ENCODE peak calls at places on chromosomes 11 and 22, in four cellular contexts. One of them, this sample, is unnamed.

GRCh38 chr22:46089426-46090041 is 60.8 kb upstream of the PPARA start:
- DNase-seq in adrenal gland: no peak
- DNase-seq in aorta: peak; percentile 72
- DNase-seq in naive thymus-derived CD4-positive, alpha-beta T cell: no peak
- DNase-seq in this sample: no peak

GRCh38 chr11:120384476-120384875 is 48.3 kb downstream of the ARHGEF12 start:
- DNase-seq in aorta: no peak
- DNase-seq in naive thymus-derived CD4-positive, alpha-beta T cell: no peak
- DNase-seq in adrenal gland: no peak
- DNase-seq in this sample: no peak

GRCh38 chr11:87879118-87879517 is 296.1 kb downstream of the RAB38 start:
- DNase-seq in adrenal gland: no peak
- DNase-seq in naive thymus-derived CD4-positive, alpha-beta T cell: no peak
- DNase-seq in aorta: no peak
- DNase-seq in this sample: no peak

GRCh38 chr11:61967924-61968757 is 707 bp upstream of the FTH1 start:
- DNase-seq in adrenal gland: no peak
- DNase-seq in naive thymus-derived CD4-positive, alpha-beta T cell: no peak
- DNase-seq in aorta: peak; percentile 88
- DNase-seq in this sample: no peak

GRCh38 chr22:42792453-42792908 is 64.6 kb downstream of the ARFGAP3 start:
- DNase-seq in naive thymus-derived CD4-positive, alpha-beta T cell: no peak
- DNase-seq in adrenal gland: no peak
- DNase-seq in aorta: peak; percentile 54
- DNase-seq in this sample: no peak

GRCh38 chr11:37353192-37353591 is 755.2 kb upstream of the RAG2 start:
- DNase-seq in naive thymus-derived CD4-positive, alpha-beta T cell: no peak
- DNase-seq in adrenal gland: no peak
- DNase-seq in aorta: no peak
- DNase-seq in this sample: no peak

GRCh38 chr22:46019351-46019750 is 42.4 kb upstream of the WNT7B start:
- DNase-seq in naive thymus-derived CD4-positive, alpha-beta T cell: no peak
- DNase-seq in adrenal gland: no peak
- DNase-seq in aorta: peak; percentile 16
- DNase-seq in this sample: no peak

GRCh38 chr22:20582171-20582511 is 74.7 kb downstream of the MED15 start:
- DNase-seq in adrenal gland: no peak
- DNase-seq in naive thymus-derived CD4-positive, alpha-beta T cell: no peak
- DNase-seq in aorta: no peak
- DNase-seq in this sample: no peak

GRCh38 chr11:27395556-27396258 is 32.7 kb upstream of the CCDC34 start:
- DNase-seq in naive thymus-derived CD4-positive, alpha-beta T cell: no peak
- DNase-seq in aorta: no peak
- DNase-seq in adrenal gland: no peak
- DNase-seq in this sample: no peak

GRCh38 chr22:41327124-41327523 is 25.8 kb downstream of the ZC3H7B start:
- DNase-seq in aorta: no peak
- DNase-seq in naive thymus-derived CD4-positive, alpha-beta T cell: no peak
- DNase-seq in adrenal gland: no peak
- DNase-seq in this sample: no peak

GRCh38 chr22:28497188-28497587 is 182.5 kb downstream of the TTC28 start:
- DNase-seq in naive thymus-derived CD4-positive, alpha-beta T cell: no peak
- DNase-seq in aorta: no peak
- DNase-seq in adrenal gland: no peak
- DNase-seq in this sample: no peak

GRCh38 chr11:73306069-73306468 is 2.0 kb upstream of the ARHGEF17 start:
- DNase-seq in naive thymus-derived CD4-positive, alpha-beta T cell: no peak
- DNase-seq in aorta: no peak
- DNase-seq in adrenal gland: no peak
- DNase-seq in this sample: no peak

GRCh38 chr11:70768346-70769095 is 370.2 kb downstream of the CTTN start:
- DNase-seq in aorta: peak; percentile 47
- DNase-seq in naive thymus-derived CD4-positive, alpha-beta T cell: no peak
- DNase-seq in adrenal gland: no peak
- DNase-seq in this sample: no peak

GRCh38 chr22:34333285-34333684 is 413.0 kb upstream of the LARGE1 start:
- DNase-seq in adrenal gland: no peak
- DNase-seq in aorta: no peak
- DNase-seq in naive thymus-derived CD4-positive, alpha-beta T cell: no peak
- DNase-seq in this sample: no peak
- H3K4me1 ChIP-seq in adrenal gland: no peaks in the 10 kb centered on the region
- H3K4me1 ChIP-seq in aorta: no peaks in the 10 kb centered on the region
- H3K4me1 ChIP-seq in naive thymus-derived CD4-positive, alpha-beta T cell: no peaks in the 10 kb centered on the region
- H3K4me1 ChIP-seq in this sample: no peaks in the 10 kb centered on the region

GRCh38 chr11:57321996-57322880 is 2.5 kb downstream of the TNKS1BP1 start:
- DNase-seq in adrenal gland: peak; percentile 91
- DNase-seq in naive thymus-derived CD4-positive, alpha-beta T cell: no peak
- DNase-seq in aorta: peak; percentile 95
- DNase-seq in this sample: no peak

GRCh38 chr11:57324154-57324885 is 432 bp downstream of the TNKS1BP1 start:
- DNase-seq in aorta: peak; percentile 82
- DNase-seq in adrenal gland: peak; percentile 62
- DNase-seq in naive thymus-derived CD4-positive, alpha-beta T cell: peak; percentile 24
- DNase-seq in this sample: no peak

GRCh38 chr11:57323503-57324153 is 1.1 kb downstream of the TNKS1BP1 start:
- DNase-seq in naive thymus-derived CD4-positive, alpha-beta T cell: no peak
- DNase-seq in aorta: no peak
- DNase-seq in adrenal gland: no peak
- DNase-seq in this sample: no peak

GRCh38 chr11:57321388-57321995 is 3.3 kb downstream of the TNKS1BP1 start:
- DNase-seq in aorta: no peak
- DNase-seq in adrenal gland: no peak
- DNase-seq in naive thymus-derived CD4-positive, alpha-beta T cell: no peak
- DNase-seq in this sample: no peak

DNA sequence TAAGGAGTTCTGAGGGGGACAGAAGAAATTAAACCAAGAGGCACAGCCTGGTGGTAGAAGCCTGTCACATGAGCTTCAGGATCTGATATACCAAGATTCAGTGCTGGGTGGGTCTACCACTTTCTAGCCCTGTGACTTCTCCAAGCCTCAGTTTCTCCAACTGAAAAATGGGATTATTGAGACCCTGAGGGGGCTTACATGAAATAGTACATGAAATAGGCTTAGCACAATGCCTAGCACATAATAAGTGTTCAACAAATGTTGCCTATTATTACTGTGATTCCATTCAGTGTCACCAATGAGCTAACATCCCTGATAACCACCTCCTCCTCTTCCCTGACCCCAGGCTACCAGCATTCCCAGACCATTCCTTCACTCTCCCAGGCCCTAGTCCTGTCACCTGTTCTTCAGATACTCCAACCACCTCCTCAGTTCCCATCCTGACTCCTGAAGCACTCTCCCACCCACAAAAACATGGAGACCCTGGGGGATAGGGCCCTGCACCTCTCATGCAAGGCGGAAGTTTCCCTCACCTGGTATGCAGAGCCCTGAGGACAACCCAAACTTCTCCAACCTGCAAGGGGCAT is 1.8 kb downstream of the TNKS1BP1 start:
- DNase-seq in adrenal gland: no peak
- DNase-seq in aorta: no peak
- DNase-seq in naive thymus-derived CD4-positive, alpha-beta T cell: no peak
- DNase-seq in this sample: no peak
- H3K4me1 ChIP-seq in adrenal gland: peaks cover 68% of the 10 kb centered on the region
- H3K4me1 ChIP-seq in aorta: no peaks in the 10 kb centered on the region
- H3K4me1 ChIP-seq in naive thymus-derived CD4-positive, alpha-beta T cell: peaks cover 8% of the 10 kb centered on the region
- H3K4me1 ChIP-seq in this sample: peaks cover 21% of the 10 kb centered on the region

GRCh38 chr11:112163875-112164521 is at the start of gene IL18:
- DNase-seq in aorta: no peak
- DNase-seq in adrenal gland: no peak
- DNase-seq in naive thymus-derived CD4-positive, alpha-beta T cell: no peak
- DNase-seq in this sample: no peak

GRCh38 chr11:112167145-112167544 is at the start of gene TEX12:
- DNase-seq in aorta: no peak
- DNase-seq in adrenal gland: no peak
- DNase-seq in naive thymus-derived CD4-positive, alpha-beta T cell: no peak
- DNase-seq in this sample: no peak

GRCh38 chr11:112166561-112166960 is 611 bp upstream of the TEX12 start:
- DNase-seq in aorta: no peak
- DNase-seq in adrenal gland: no peak
- DNase-seq in naive thymus-derived CD4-positive, alpha-beta T cell: no peak
- DNase-seq in this sample: no peak

GRCh38 chr11:112162761-112163669 is 879 bp downstream of the IL18 start:
- DNase-seq in adrenal gland: no peak
- DNase-seq in aorta: no peak
- DNase-seq in naive thymus-derived CD4-positive, alpha-beta T cell: no peak
- DNase-seq in this sample: no peak

DNA sequence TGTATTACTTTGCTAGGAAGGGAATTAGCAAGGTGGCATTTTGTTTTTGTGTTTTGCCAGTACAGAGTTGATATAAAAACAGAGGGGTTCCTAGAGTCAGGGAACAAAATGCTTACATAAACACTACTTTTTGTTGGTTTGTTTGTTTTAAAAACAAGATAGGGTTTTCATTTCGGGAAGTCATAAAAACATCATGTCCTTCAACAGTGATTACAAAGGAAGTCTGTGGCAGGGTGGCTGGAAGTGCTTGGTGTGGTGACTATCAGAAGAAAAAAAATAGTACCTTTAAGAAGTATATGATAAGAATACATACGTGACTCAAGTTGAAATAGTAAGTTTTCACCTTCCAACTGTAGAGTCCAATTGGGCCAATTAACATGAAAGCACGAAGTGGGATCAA is 1.2 kb upstream of the IL18 start:
- DNase-seq in aorta: no peak
- DNase-seq in adrenal gland: no peak
- DNase-seq in naive thymus-derived CD4-positive, alpha-beta T cell: no peak
- DNase-seq in this sample: no peak
- H3K4me1 ChIP-seq in aorta: no peaks in the 10 kb centered on the region
- H3K4me1 ChIP-seq in adrenal gland: peaks cover 3% of the 10 kb centered on the region
- H3K4me1 ChIP-seq in naive thymus-derived CD4-positive, alpha-beta T cell: no peaks in the 10 kb centered on the region
- H3K4me1 ChIP-seq in this sample: no peaks in the 10 kb centered on the region

DNA sequence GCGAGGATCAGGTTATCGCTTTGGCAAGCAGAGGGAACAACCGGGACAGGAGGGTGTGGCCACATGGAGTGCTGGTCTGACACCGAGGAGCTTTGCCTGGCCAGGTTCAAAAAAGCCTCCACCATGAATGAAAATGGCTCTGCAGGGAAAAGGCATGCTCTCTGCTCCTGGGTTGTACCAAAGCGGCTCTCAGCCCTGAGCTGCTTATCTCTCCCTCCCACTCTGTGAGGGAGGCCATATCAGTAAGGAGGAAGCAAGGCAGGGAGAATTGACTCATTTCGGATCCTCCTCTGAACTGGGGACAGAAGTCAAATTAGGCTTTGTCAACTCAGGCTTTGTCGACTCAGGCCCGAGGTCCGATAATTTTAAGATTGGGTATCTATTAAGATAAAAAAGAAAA is 82.9 kb upstream of the CRTAM start:
- DNase-seq in adrenal gland: no peak
- DNase-seq in naive thymus-derived CD4-positive, alpha-beta T cell: no peak
- DNase-seq in aorta: no peak
- DNase-seq in this sample: no peak
- H3K4me1 ChIP-seq in adrenal gland: peaks cover 12% of the 10 kb centered on the region
- H3K4me1 ChIP-seq in naive thymus-derived CD4-positive, alpha-beta T cell: peaks cover 11% of the 10 kb centered on the region
- H3K4me1 ChIP-seq in aorta: no peaks in the 10 kb centered on the region
- H3K4me1 ChIP-seq in this sample: peaks cover 32% of the 10 kb centered on the region

GRCh38 chr11:47391077-47391583 is 12.8 kb upstream of the SPI1 start:
- DNase-seq in adrenal gland: no peak
- DNase-seq in naive thymus-derived CD4-positive, alpha-beta T cell: no peak
- DNase-seq in aorta: no peak
- DNase-seq in this sample: no peak

GRCh38 chr11:47392546-47393162 is 14.3 kb upstream of the SPI1 start:
- DNase-seq in aorta: no peak
- DNase-seq in adrenal gland: no peak
- DNase-seq in naive thymus-derived CD4-positive, alpha-beta T cell: no peak
- DNase-seq in this sample: no peak

GRCh38 chr11:47393163-47394049 is 15.0 kb upstream of the SLC39A13 start:
- DNase-seq in aorta: no peak
- DNase-seq in naive thymus-derived CD4-positive, alpha-beta T cell: no peak
- DNase-seq in adrenal gland: no peak
- DNase-seq in this sample: no peak

GRCh38 chr11:47390084-47390760 is 11.9 kb upstream of the SPI1 start:
- DNase-seq in naive thymus-derived CD4-positive, alpha-beta T cell: no peak
- DNase-seq in aorta: no peak
- DNase-seq in adrenal gland: no peak
- DNase-seq in this sample: no peak

GRCh38 chr11:47391711-47392432 is 13.5 kb upstream of the SPI1 start:
- DNase-seq in aorta: no peak
- DNase-seq in adrenal gland: no peak
- DNase-seq in naive thymus-derived CD4-positive, alpha-beta T cell: no peak
- DNase-seq in this sample: no peak
- H3K4me1 ChIP-seq in aorta: no peaks in the 10 kb centered on the region
- H3K4me1 ChIP-seq in adrenal gland: no peaks in the 10 kb centered on the region
- H3K4me1 ChIP-seq in naive thymus-derived CD4-positive, alpha-beta T cell: peaks cover 28% of the 10 kb centered on the region
- H3K4me1 ChIP-seq in this sample: peaks cover 47% of the 10 kb centered on the region

GRCh38 chr22:50305658-50306566 is 1.5 kb downstream of the PLXNB2 start:
- DNase-seq in naive thymus-derived CD4-positive, alpha-beta T cell: no peak
- DNase-seq in aorta: peak; percentile 96
- DNase-seq in adrenal gland: peak; percentile 91
- DNase-seq in this sample: no peak
- H3K4me1 ChIP-seq in naive thymus-derived CD4-positive, alpha-beta T cell: no peaks in the 10 kb centered on the region
- H3K4me1 ChIP-seq in aorta: peaks cover 5% of the 10 kb centered on the region
- H3K4me1 ChIP-seq in adrenal gland: peaks cover 74% of the 10 kb centered on the region
- H3K4me1 ChIP-seq in this sample: no peaks in the 10 kb centered on the region

GRCh38 chr11:122126024-122126678 is 10.1 kb upstream of the BLID start:
- DNase-seq in adrenal gland: no peak
- DNase-seq in aorta: no peak
- DNase-seq in naive thymus-derived CD4-positive, alpha-beta T cell: no peak
- DNase-seq in this sample: no peak
- H3K4me1 ChIP-seq in adrenal gland: no peaks in the 10 kb centered on the region
- H3K4me1 ChIP-seq in aorta: peaks cover 10% of the 10 kb centered on the region
- H3K4me1 ChIP-seq in naive thymus-derived CD4-positive, alpha-beta T cell: no peaks in the 10 kb centered on the region
- H3K4me1 ChIP-seq in this sample: no peaks in the 10 kb centered on the region

DNA sequence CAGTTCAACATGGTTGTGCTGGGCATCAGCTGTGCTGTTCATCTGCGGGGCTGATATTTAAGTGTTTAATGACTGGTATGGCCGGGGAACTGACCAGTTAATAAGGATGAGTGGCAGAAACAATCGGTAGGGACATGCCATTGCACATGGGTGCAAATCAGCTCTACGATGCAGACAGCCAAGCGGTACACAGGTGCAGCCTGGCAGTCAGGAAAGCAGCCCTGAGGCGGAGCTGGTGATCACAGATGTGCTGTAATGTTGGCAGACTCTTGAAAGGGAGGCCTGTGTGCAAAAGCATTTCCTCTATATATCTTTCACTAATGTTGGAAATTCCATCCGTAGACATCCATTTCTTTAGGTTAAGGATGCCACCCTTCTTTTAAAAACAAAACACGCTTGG is 1.1 kb downstream of the MMP20 start:
- DNase-seq in naive thymus-derived CD4-positive, alpha-beta T cell: no peak
- DNase-seq in aorta: no peak
- DNase-seq in adrenal gland: no peak
- DNase-seq in this sample: no peak
- H3K4me1 ChIP-seq in naive thymus-derived CD4-positive, alpha-beta T cell: no peaks in the 10 kb centered on the region
- H3K4me1 ChIP-seq in aorta: no peaks in the 10 kb centered on the region
- H3K4me1 ChIP-seq in adrenal gland: no peaks in the 10 kb centered on the region
- H3K4me1 ChIP-seq in this sample: no peaks in the 10 kb centered on the region

This sample was measured in CD8-positive, alpha-beta memory T cell.